ENCODE peak calls at places on chromosomes 11 and 22, in five cellular contexts. A, O, Q, B and P are unnamed samples.

GRCh38 chr11:3686751-3687150 is 15.6 kb upstream of the CHRNA10 start:
- DNase-seq in B (no peak), Q (no peak), A (no peak), O (no peak), P (no peak)

GRCh38 chr11:120835601-120836228 is 188.2 kb upstream of the TBCEL start:
- DNase-seq in O (no peak), Q (peak), A (no peak), B (no peak), P (no peak)

GRCh38 chr22:32203181-32204105 is 1.4 kb downstream of the RFPL2 start:
- DNase-seq in A (no peak), Q (no peak), B (no peak), O (no peak), P (no peak)

GRCh38 chr22:22710719-22711531 is 66.5 kb downstream of the GGTLC2 start:
- DNase-seq in O (peak), A (peak), Q (peak), B (no peak), P (no peak)

GRCh38 chr22:49659924-49660315 is 167.8 kb downstream of the BRD1 start:
- DNase-seq in Q (no peak), O (no peak), A (no peak), B (no peak), P (no peak)

GRCh38 chr11:111793863-111794262 is 27.7 kb upstream of the PPP2R1B start:
- DNase-seq in B (no peak), O (no peak), Q (peak), A (no peak), P (peak)

GRCh38 chr22:42855211-42855610 is 1.9 kb downstream of the ARFGAP3 start:
- DNase-seq in Q (no peak), A (no peak), B (no peak), O (no peak), P (no peak)

GRCh38 chr11:99534812-99535211 is 514.1 kb downstream of the CNTN5 start:
- DNase-seq in O (no peak), B (no peak), Q (peak), A (no peak), P (no peak)

GRCh38 chr11:57339305-57339704 is 1.2 kb downstream of the P2RX3 start:
- DNase-seq in A (no peak), O (no peak), B (no peak), Q (no peak), P (no peak)

GRCh38 chr11:57709802-57710367 is 2.1 kb downstream of the MED19 start:
- DNase-seq in Q (no peak), O (no peak), A (no peak), B (no peak), P (no peak)

GRCh38 chr11:129458756-129459535 is 83.3 kb downstream of the BARX2 start:
- DNase-seq in O (no peak), A (peak), Q (no peak), B (no peak), P (no peak)

GRCh38 chr22:23218867-23219251 is 38.5 kb downstream of the BCR start:
- DNase-seq in Q (peak), A (peak), O (no peak), B (no peak), P (peak)

GRCh38 chr11:3939211-3939610 is 83.7 kb downstream of the STIM1 start:
- DNase-seq in A (no peak), Q (no peak), B (peak), O (no peak), P (no peak)

GRCh38 chr22:28711820-28712777 is 29.5 kb downstream of the CHEK2 start:
- DNase-seq in Q (peak), B (peak), O (no peak), A (no peak), P (peak)

GRCh38 chr11:32437406-32438345 is 2.3 kb upstream of the WT1 start:
- DNase-seq in A (peak), Q (no peak), B (no peak), O (no peak), P (no peak)

GRCh38 chr22:37619991-37620390 is 11.4 kb downstream of the GGA1 start:
- DNase-seq in B (no peak), O (no peak), A (no peak), Q (no peak), P (no peak)

GRCh38 chr11:13883042-13883441 is 79.5 kb upstream of the SPON1 start:
- DNase-seq in O (no peak), A (no peak), Q (peak), B (no peak), P (no peak)

GRCh38 chr11:28606930-28607329 is 498.7 kb downstream of the METTL15 start:
- DNase-seq in A (no peak), O (no peak), Q (no peak), B (peak), P (no peak)

GRCh38 chr11:119018074-119018938 is at the start of the genes RPS25 and TRAPPC4:
- DNase-seq in O (peak), B (peak), A (peak), Q (peak), P (peak)

GRCh38 chr11:130213979-130214281 is 54.3 kb downstream of the ST14 start:
- DNase-seq in B (no peak), O (no peak), Q (no peak), A (no peak), P (no peak)

GRCh38 chr11:75013051-75013450 is 24.3 kb downstream of the NEU3 start:
- DNase-seq in A (no peak), Q (no peak), B (no peak), O (no peak), P (no peak)

GRCh38 chr11:72716291-72716690 is 35.9 kb downstream of the ARAP1 start:
- DNase-seq in O (no peak), A (no peak), Q (no peak), B (no peak), P (no peak)

GRCh38 chr11:135036488-135037297 is 624.7 kb upstream of the B3GAT1 start:
- DNase-seq in Q (no peak), B (no peak), O (no peak), A (no peak), P (no peak)

GRCh38 chr11:112454841-112455240 is 194.2 kb upstream of the PLET1 start:
- DNase-seq in B (no peak), A (no peak), O (no peak), Q (no peak), P (no peak)

GRCh38 chr22:24427500-24428164 is at the start of gene ADORA2A:
- DNase-seq in Q (no peak), A (no peak), O (peak), B (no peak), P (no peak)

GRCh38 chr22:40855960-40856512 is 403 bp downstream of the ST13 start:
- DNase-seq in Q (no peak), A (peak), O (peak), B (peak), P (no peak)

GRCh38 chr11:60477035-60477445 is 15.5 kb upstream of the MS4A12 start:
- DNase-seq in O (no peak), B (no peak), A (no peak), Q (no peak), P (no peak)

GRCh38 chr22:19871845-19872778 is 17.4 kb upstream of the GNB1L start:
- DNase-seq in A (no peak), Q (no peak), O (no peak), B (no peak), P (no peak)

GRCh38 chr11:124301482-124301881 is 12.3 kb downstream of the OR8D1 start:
- DNase-seq in B (no peak), A (no peak), Q (no peak), O (no peak), P (no peak)